ENCODE peak calls at places on chromosomes 1 and 21, in seven cellular contexts. N is right lobe of liver; C is neural progenitor cell; Q is HCT116; S is right atrium auricular region; W is CD4-positive, alpha-beta memory T cell; O is thoracic aorta. X is an unnamed sample.

GRCh38 chr21:37269481-37269880 is 2.3 kb upstream of the VPS26C start:
- DNase-seq in N (no peak), C (no peak), Q (no peak), S (peak; percentile 46), W (no peak), O (no peak), X (no peak)

GRCh38 chr1:246450485-246451251 is 56.4 kb downstream of the SMYD3 start:
- DNase-seq in N (no peak), C (peak; percentile 11), Q (peak; percentile 12), S (no peak), W (no peak), O (no peak), X (no peak)

GRCh38 chr1:215749423-215749822 is 182.3 kb downstream of the KCTD3 start:
- DNase-seq in N (no peak), C (no peak), Q (no peak), S (no peak), W (no peak), O (no peak), X (no peak)

GRCh38 chr1:1270813-1271212 is 2.8 kb downstream of the UBE2J2 start:
- DNase-seq in N (no peak), C (no peak), Q (no peak), S (no peak), W (no peak), O (no peak), X (no peak)

GRCh38 chr1:65524931-65525296 is 104.4 kb downstream of the LEPR start:
- DNase-seq in N (no peak), C (peak; percentile 12), Q (no peak), S (no peak), W (no peak), O (no peak), X (no peak)

GRCh38 chr1:41021526-41022308 is at the start of gene SLFNL1:
- DNase-seq in N (peak; percentile 59), C (peak; percentile 32), Q (no peak), S (peak; percentile 67), W (no peak), O (no peak), X (no peak)

GRCh38 chr1:218242171-218242570 is 42.9 kb upstream of the RRP15 start:
- DNase-seq in N (no peak), C (no peak), Q (peak; percentile 21), S (no peak), W (no peak), O (no peak), X (no peak)

GRCh38 chr1:29806646-29807319 is 570.5 kb downstream of the PTPRU start:
- DNase-seq in N (peak; percentile 24), C (peak; percentile 40), Q (no peak), S (no peak), W (no peak), O (no peak), X (no peak)

GRCh38 chr1:116148967-116149366 is 37.8 kb downstream of the MAB21L3 start:
- DNase-seq in N (no peak), C (no peak), Q (no peak), S (no peak), W (no peak), O (no peak), X (no peak)

GRCh38 chr1:80540149-80540548 is 1260.6 kb upstream of the ADGRL2 start:
- DNase-seq in N (no peak), C (no peak), Q (no peak), S (no peak), W (no peak), O (no peak), X (no peak)

GRCh38 chr1:160748182-160748876 is 9.3 kb downstream of the SLAMF7 start:
- DNase-seq in N (no peak), C (no peak), Q (no peak), S (no peak), W (no peak), O (no peak), X (no peak)

GRCh38 chr1:211469938-211470529 is 21.9 kb downstream of the RD3 start:
- DNase-seq in N (peak; percentile 92), C (peak; percentile 89), Q (peak; percentile 72), S (peak; percentile 85), W (peak; percentile 12), O (peak; percentile 46), X (peak; percentile 57)

GRCh38 chr1:111151838-111152237 is 11.8 kb downstream of the CEPT1 start:
- DNase-seq in N (no peak), C (no peak), Q (no peak), S (no peak), W (no peak), O (no peak), X (no peak)

GRCh38 chr1:109761227-109762038 is 2.3 kb downstream of the EPS8L3 start:
- DNase-seq in N (peak; percentile 49), C (no peak), Q (no peak), S (peak; percentile 46), W (no peak), O (no peak), X (no peak)

GRCh38 chr1:89941110-89941770 is 53.7 kb upstream of the ZNF326 start:
- DNase-seq in N (no peak), C (peak; percentile 20), Q (no peak), S (no peak), W (no peak), O (no peak), X (no peak)

GRCh38 chr1:172638885-172639831 is 19.7 kb upstream of the FASLG start:
- DNase-seq in N (no peak), C (no peak), Q (peak; percentile 59), S (no peak), W (peak; percentile 77), O (no peak), X (peak; percentile 72)

GRCh38 chr1:226870026-226870322 is 442 bp upstream of the PSEN2 start:
- DNase-seq in N (no peak), C (no peak), Q (peak; percentile 27), S (no peak), W (no peak), O (no peak), X (no peak)

GRCh38 chr1:78673120-78673519 is 23.5 kb downstream of the IFI44 start:
- DNase-seq in N (no peak), C (peak; percentile 39), Q (no peak), S (no peak), W (peak; percentile 12), O (no peak), X (no peak)

GRCh38 chr1:41653574-41653973 is 169.1 kb upstream of the EDN2 start:
- DNase-seq in N (no peak), C (no peak), Q (no peak), S (no peak), W (no peak), O (no peak), X (no peak)

GRCh38 chr1:153431928-153432327 is 15.6 kb downstream of the S100A7A start:
- DNase-seq in N (no peak), C (no peak), Q (no peak), S (peak; percentile 21), W (no peak), O (no peak), X (no peak)

GRCh38 chr1:180343931-180344406 is 113.9 kb downstream of the LHX4 start:
- DNase-seq in N (no peak), C (no peak), Q (no peak), S (no peak), W (no peak), O (no peak), X (no peak)

GRCh38 chr1:147243228-147243685 is 773 bp downstream of the CHD1L start:
- DNase-seq in N (peak; percentile 56), C (peak; percentile 68), Q (no peak), S (no peak), W (no peak), O (peak; percentile 32), X (no peak)

GRCh38 chr21:29190920-29191319 is 60.5 kb downstream of the MAP3K7CL start:
- DNase-seq in N (peak; percentile 87), C (no peak), Q (no peak), S (no peak), W (no peak), O (no peak), X (no peak)

GRCh38 chr1:3128431-3129132 is 59.6 kb downstream of the PRDM16 start:
- DNase-seq in N (no peak), C (no peak), Q (no peak), S (no peak), W (no peak), O (no peak), X (no peak)
- H3K4me3 ChIP-seq in N (no peak overlapping the region), C (no peak overlapping the region), Q (no peak overlapping the region), S (no peak overlapping the region), W (no peak overlapping the region), O (peak overlapping the region; percentile 60), X (no peak overlapping the region)

GRCh38 chr1:204480515-204480914 is 14.1 kb downstream of the PIK3C2B start:
- DNase-seq in N (no peak), C (peak; percentile 40), Q (no peak), S (no peak), W (no peak), O (no peak), X (no peak)
- H3K4me1 ChIP-seq in N (peaks cover 23% of the 10 kb centered on the region), C (peaks cover 35% of the 10 kb centered on the region), Q (peaks cover 70% of the 10 kb centered on the region), S (peaks cover 76% of the 10 kb centered on the region), W (peaks cover 55% of the 10 kb centered on the region), O (peaks cover 71% of the 10 kb centered on the region), X (peaks cover 34% of the 10 kb centered on the region)

DNA sequence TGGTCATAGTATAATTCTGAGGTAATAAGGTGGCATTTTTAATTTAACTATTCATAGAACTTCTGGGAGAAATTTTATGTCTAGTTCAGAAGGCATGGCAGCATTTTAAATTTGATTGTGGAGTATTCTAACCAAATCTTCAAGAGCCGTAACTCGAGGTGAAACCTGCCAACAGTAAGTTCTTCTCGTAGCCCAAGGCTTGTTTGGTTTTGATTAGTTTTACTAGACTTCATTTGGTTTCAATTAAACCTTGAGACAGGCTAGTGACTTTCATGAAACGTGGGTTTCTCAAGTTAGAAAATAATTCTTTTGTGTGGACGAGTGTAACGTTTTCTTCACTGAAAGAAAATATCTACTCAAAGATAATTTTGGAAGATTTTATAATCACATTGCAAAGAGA is 395.5 kb downstream of the USP25 start:
- DNase-seq in N (no peak), C (no peak), Q (no peak), S (no peak), W (no peak), O (no peak), X (no peak)
- H3K27ac ChIP-seq in N (no peak overlapping the region), C (no peak overlapping the region), Q (no peak overlapping the region), S (no peak overlapping the region), W (no peak overlapping the region), O (no peak overlapping the region), X (no peak overlapping the region)

GRCh38 chr1:149932474-149932873 is 4.2 kb downstream of the MTMR11 start:
- DNase-seq in N (no peak), C (no peak), Q (no peak), S (peak; percentile 23), W (no peak), O (no peak), X (no peak)

GRCh38 chr1:149936076-149936991 is at the start of gene MTMR11:
- DNase-seq in N (no peak), C (peak; percentile 23), Q (no peak), S (peak; percentile 60), W (no peak), O (no peak), X (no peak)

GRCh38 chr1:149933208-149933607 is 3.5 kb downstream of the MTMR11 start:
- DNase-seq in N (no peak), C (no peak), Q (no peak), S (peak; percentile 13), W (no peak), O (no peak), X (no peak)

GRCh38 chr1:149936992-149937705 is 470 bp upstream of the MTMR11 start:
- DNase-seq in N (no peak), C (no peak), Q (peak; percentile 91), S (no peak), W (no peak), O (no peak), X (no peak)

DNA sequence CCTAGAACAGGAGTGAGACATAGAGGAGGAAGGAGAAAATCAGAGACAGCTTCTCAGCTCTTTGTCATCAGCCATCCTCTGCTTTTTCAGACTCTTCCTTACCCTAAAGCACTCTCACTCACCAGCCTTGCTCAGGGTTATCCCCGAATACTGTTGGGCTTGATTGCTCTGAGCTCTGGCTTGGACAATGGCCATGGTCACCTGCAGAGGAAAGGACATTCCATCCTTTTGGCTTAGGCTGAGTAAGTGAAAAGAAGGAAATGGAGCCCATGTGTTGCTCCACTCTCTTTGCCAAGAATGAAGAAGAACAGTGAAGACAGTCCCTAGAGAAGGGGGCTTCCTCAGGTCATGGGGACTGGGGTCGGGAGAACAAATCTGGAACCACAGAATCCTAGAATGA is 2.4 kb downstream of the MTMR11 start:
- DNase-seq in N (no peak), C (no peak), Q (no peak), S (peak; percentile 16), W (no peak), O (no peak), X (no peak)
- H3K4me3 ChIP-seq in N (no peak overlapping the region), C (no peak overlapping the region), Q (no peak overlapping the region), S (no peak overlapping the region), W (no peak overlapping the region), O (no peak overlapping the region), X (no peak overlapping the region)